ENCODE peak calls at places on chromosomes 16 and 17, in six cellular contexts. L, T, K, B, R and N are unnamed samples.

GRCh38 chr16:53053967-53054669 is 673 bp upstream of the CHD9 start:
- DNase-seq in L (no peak), T (no peak), K (no peak), B (no peak), R (peak; percentile 40), N (no peak)

GRCh38 chr17:70848785-70849184 is 679.5 kb downstream of the KCNJ2 start:
- DNase-seq in L (no peak), T (no peak), K (no peak), B (peak; percentile 48), R (no peak), N (peak; percentile 35)

GRCh38 chr16:57724541-57724940 is 11.0 kb upstream of the KATNB1 start:
- DNase-seq in L (no peak), T (no peak), K (no peak), B (no peak), R (no peak), N (no peak)

GRCh38 chr16:48172682-48173081 is 16.9 kb upstream of the ABCC12 start:
- DNase-seq in L (no peak), T (no peak), K (no peak), B (no peak), R (no peak), N (no peak)

GRCh38 chr17:82490512-82491195 is 28.9 kb upstream of the FOXK2 start:
- DNase-seq in L (no peak), T (no peak), K (no peak), B (no peak), R (no peak), N (no peak)

GRCh38 chr17:12866244-12866643 is 76.9 kb downstream of the ARHGAP44 start:
- DNase-seq in L (no peak), T (no peak), K (no peak), B (no peak), R (no peak), N (no peak)

GRCh38 chr17:64278614-64279013 is 15.6 kb upstream of the TEX2 start:
- DNase-seq in L (no peak), T (peak; percentile 90), K (no peak), B (no peak), R (no peak), N (no peak)

GRCh38 chr17:77609553-77610517 is 348.7 kb upstream of the TNRC6C start:
- DNase-seq in L (no peak), T (no peak), K (no peak), B (peak; percentile 9), R (no peak), N (no peak)

GRCh38 chr16:80604600-80605355 is 64.0 kb downstream of the DYNLRB2 start:
- DNase-seq in L (no peak), T (no peak), K (no peak), B (no peak), R (no peak), N (no peak)